ENCODE peak calls at places on chromosomes 2 and 18, in seven cellular contexts. One of them, this sample, is unnamed.
A peak's percentile ranks its signal among the peaks of the same experiment; 100 is the strongest.

GRCh38 chr2:24491626-24492282 is 700 bp downstream of the NCOA1 start:
- DNase-seq in NCI-H2029: no peak
- DNase-seq in bronchial epithelial cell: no peak
- DNase-seq in adrenal gland: peak; percentile 67
- DNase-seq in stimulated activated CD4-positive, alpha-beta T cell treated with anti-CD3 and anti-CD28 coated beads, Interleukin-4, amount 100 ng/mL, for 4 hours: peak; percentile 54
- DNase-seq in KBM-7: peak; percentile 70
- DNase-seq in NCI-H1105 treated with DMSO at 0.1 percent for 48 hours: peak; percentile 51
- DNase-seq in this sample: peak; percentile 71

GRCh38 chr2:122736279-122736678 is 980.8 kb downstream of the TSN start:
- DNase-seq in NCI-H2029: peak; percentile 83
- DNase-seq in bronchial epithelial cell: peak; percentile 37
- DNase-seq in adrenal gland: no peak
- DNase-seq in stimulated activated CD4-positive, alpha-beta T cell treated with anti-CD3 and anti-CD28 coated beads, Interleukin-4, amount 100 ng/mL, for 4 hours: no peak
- DNase-seq in KBM-7: peak; percentile 85
- DNase-seq in NCI-H1105 treated with DMSO at 0.1 percent for 48 hours: peak; percentile 27
- DNase-seq in this sample: no peak

GRCh38 chr2:17591846-17592245 is 51.4 kb downstream of the VSNL1 start:
- DNase-seq in NCI-H2029: no peak
- DNase-seq in bronchial epithelial cell: no peak
- DNase-seq in adrenal gland: no peak
- DNase-seq in stimulated activated CD4-positive, alpha-beta T cell treated with anti-CD3 and anti-CD28 coated beads, Interleukin-4, amount 100 ng/mL, for 4 hours: no peak
- DNase-seq in KBM-7: no peak
- DNase-seq in NCI-H1105 treated with DMSO at 0.1 percent for 48 hours: peak; percentile 11
- DNase-seq in this sample: no peak

GRCh38 chr2:40511661-40512213 is 59.8 kb upstream of the SLC8A1 start:
- DNase-seq in NCI-H2029: no peak
- DNase-seq in bronchial epithelial cell: no peak
- DNase-seq in adrenal gland: no peak
- DNase-seq in stimulated activated CD4-positive, alpha-beta T cell treated with anti-CD3 and anti-CD28 coated beads, Interleukin-4, amount 100 ng/mL, for 4 hours: no peak
- DNase-seq in KBM-7: peak; percentile 8
- DNase-seq in NCI-H1105 treated with DMSO at 0.1 percent for 48 hours: no peak
- DNase-seq in this sample: no peak

GRCh38 chr2:217785544-217786045 is 217.2 kb downstream of the TNS1 start:
- DNase-seq in NCI-H2029: peak; percentile 12
- DNase-seq in bronchial epithelial cell: peak; percentile 51
- DNase-seq in adrenal gland: peak; percentile 79
- DNase-seq in stimulated activated CD4-positive, alpha-beta T cell treated with anti-CD3 and anti-CD28 coated beads, Interleukin-4, amount 100 ng/mL, for 4 hours: peak; percentile 47
- DNase-seq in KBM-7: peak; percentile 89
- DNase-seq in NCI-H1105 treated with DMSO at 0.1 percent for 48 hours: peak; percentile 54
- DNase-seq in this sample: peak; percentile 88

GRCh38 chr2:105517814-105518705 is 119.2 kb upstream of the FHL2 start:
- DNase-seq in NCI-H2029: peak; percentile 8
- DNase-seq in bronchial epithelial cell: no peak
- DNase-seq in adrenal gland: peak; percentile 49
- DNase-seq in stimulated activated CD4-positive, alpha-beta T cell treated with anti-CD3 and anti-CD28 coated beads, Interleukin-4, amount 100 ng/mL, for 4 hours: no peak
- DNase-seq in KBM-7: no peak
- DNase-seq in NCI-H1105 treated with DMSO at 0.1 percent for 48 hours: no peak
- DNase-seq in this sample: no peak

GRCh38 chr18:57802166-57802868 is 798 bp downstream of the ATP8B1 start:
- DNase-seq in NCI-H2029: no peak
- DNase-seq in bronchial epithelial cell: no peak
- DNase-seq in adrenal gland: peak; percentile 43
- DNase-seq in stimulated activated CD4-positive, alpha-beta T cell treated with anti-CD3 and anti-CD28 coated beads, Interleukin-4, amount 100 ng/mL, for 4 hours: no peak
- DNase-seq in KBM-7: no peak
- DNase-seq in NCI-H1105 treated with DMSO at 0.1 percent for 48 hours: peak; percentile 42
- DNase-seq in this sample: no peak

GRCh38 chr2:44083054-44083453 is 85.6 kb upstream of the PPM1B start:
- DNase-seq in NCI-H2029: no peak
- DNase-seq in bronchial epithelial cell: no peak
- DNase-seq in adrenal gland: no peak
- DNase-seq in stimulated activated CD4-positive, alpha-beta T cell treated with anti-CD3 and anti-CD28 coated beads, Interleukin-4, amount 100 ng/mL, for 4 hours: no peak
- DNase-seq in KBM-7: no peak
- DNase-seq in NCI-H1105 treated with DMSO at 0.1 percent for 48 hours: no peak
- DNase-seq in this sample: no peak

GRCh38 chr2:222862915-222863544 is 2.2 kb downstream of the ACSL3 start:
- DNase-seq in NCI-H2029: no peak
- DNase-seq in bronchial epithelial cell: peak; percentile 25
- DNase-seq in adrenal gland: no peak
- DNase-seq in stimulated activated CD4-positive, alpha-beta T cell treated with anti-CD3 and anti-CD28 coated beads, Interleukin-4, amount 100 ng/mL, for 4 hours: no peak
- DNase-seq in KBM-7: no peak
- DNase-seq in NCI-H1105 treated with DMSO at 0.1 percent for 48 hours: no peak
- DNase-seq in this sample: no peak

GRCh38 chr18:30150466-30151019 is 892.0 kb downstream of the DSC3 start:
- DNase-seq in NCI-H2029: no peak
- DNase-seq in bronchial epithelial cell: no peak
- DNase-seq in adrenal gland: no peak
- DNase-seq in stimulated activated CD4-positive, alpha-beta T cell treated with anti-CD3 and anti-CD28 coated beads, Interleukin-4, amount 100 ng/mL, for 4 hours: no peak
- DNase-seq in KBM-7: no peak
- DNase-seq in NCI-H1105 treated with DMSO at 0.1 percent for 48 hours: no peak
- DNase-seq in this sample: no peak

GRCh38 chr2:74513605-74514367 is 464 bp upstream of the TLX2 start:
- DNase-seq in NCI-H2029: no peak
- DNase-seq in bronchial epithelial cell: no peak
- DNase-seq in adrenal gland: no peak
- DNase-seq in stimulated activated CD4-positive, alpha-beta T cell treated with anti-CD3 and anti-CD28 coated beads, Interleukin-4, amount 100 ng/mL, for 4 hours: peak; percentile 25
- DNase-seq in KBM-7: no peak
- DNase-seq in NCI-H1105 treated with DMSO at 0.1 percent for 48 hours: peak; percentile 16
- DNase-seq in this sample: no peak

GRCh38 chr2:69196327-69197117 is 183.5 kb downstream of the ANTXR1 start:
- DNase-seq in NCI-H2029: no peak
- DNase-seq in bronchial epithelial cell: peak; percentile 34
- DNase-seq in adrenal gland: no peak
- DNase-seq in stimulated activated CD4-positive, alpha-beta T cell treated with anti-CD3 and anti-CD28 coated beads, Interleukin-4, amount 100 ng/mL, for 4 hours: no peak
- DNase-seq in KBM-7: no peak
- DNase-seq in NCI-H1105 treated with DMSO at 0.1 percent for 48 hours: no peak
- DNase-seq in this sample: no peak

GRCh38 chr18:45316127-45316526 is 299.1 kb upstream of the SLC14A2 start:
- DNase-seq in NCI-H2029: no peak
- DNase-seq in bronchial epithelial cell: no peak
- DNase-seq in adrenal gland: no peak
- DNase-seq in stimulated activated CD4-positive, alpha-beta T cell treated with anti-CD3 and anti-CD28 coated beads, Interleukin-4, amount 100 ng/mL, for 4 hours: no peak
- DNase-seq in KBM-7: no peak
- DNase-seq in NCI-H1105 treated with DMSO at 0.1 percent for 48 hours: no peak
- DNase-seq in this sample: no peak

GRCh38 chr2:30339071-30339470 is 107.7 kb downstream of the LBH start:
- DNase-seq in NCI-H2029: no peak
- DNase-seq in bronchial epithelial cell: no peak
- DNase-seq in adrenal gland: no peak
- DNase-seq in stimulated activated CD4-positive, alpha-beta T cell treated with anti-CD3 and anti-CD28 coated beads, Interleukin-4, amount 100 ng/mL, for 4 hours: no peak
- DNase-seq in KBM-7: no peak
- DNase-seq in NCI-H1105 treated with DMSO at 0.1 percent for 48 hours: no peak
- DNase-seq in this sample: no peak

GRCh38 chr2:136378712-136379595 is 261.0 kb upstream of the CXCR4 start:
- DNase-seq in NCI-H2029: peak; percentile 29
- DNase-seq in bronchial epithelial cell: peak; percentile 53
- DNase-seq in adrenal gland: peak; percentile 67
- DNase-seq in stimulated activated CD4-positive, alpha-beta T cell treated with anti-CD3 and anti-CD28 coated beads, Interleukin-4, amount 100 ng/mL, for 4 hours: peak; percentile 70
- DNase-seq in KBM-7: peak; percentile 75
- DNase-seq in NCI-H1105 treated with DMSO at 0.1 percent for 48 hours: peak; percentile 64
- DNase-seq in this sample: no peak

GRCh38 chr2:176085120-176085788 is 1.5 kb upstream of the EVX2 start:
- DNase-seq in NCI-H2029: no peak
- DNase-seq in bronchial epithelial cell: no peak
- DNase-seq in adrenal gland: no peak
- DNase-seq in stimulated activated CD4-positive, alpha-beta T cell treated with anti-CD3 and anti-CD28 coated beads, Interleukin-4, amount 100 ng/mL, for 4 hours: no peak
- DNase-seq in KBM-7: no peak
- DNase-seq in NCI-H1105 treated with DMSO at 0.1 percent for 48 hours: no peak
- DNase-seq in this sample: no peak

GRCh38 chr2:28958689-28959088 is 22.4 kb upstream of the TOGARAM2 start:
- DNase-seq in NCI-H2029: peak; percentile 9
- DNase-seq in bronchial epithelial cell: peak; percentile 63
- DNase-seq in adrenal gland: peak; percentile 49
- DNase-seq in stimulated activated CD4-positive, alpha-beta T cell treated with anti-CD3 and anti-CD28 coated beads, Interleukin-4, amount 100 ng/mL, for 4 hours: no peak
- DNase-seq in KBM-7: peak; percentile 86
- DNase-seq in NCI-H1105 treated with DMSO at 0.1 percent for 48 hours: peak; percentile 59
- DNase-seq in this sample: peak; percentile 56

GRCh38 chr2:23588106-23588505 is 203.1 kb downstream of the KLHL29 start:
- DNase-seq in NCI-H2029: no peak
- DNase-seq in bronchial epithelial cell: no peak
- DNase-seq in adrenal gland: no peak
- DNase-seq in stimulated activated CD4-positive, alpha-beta T cell treated with anti-CD3 and anti-CD28 coated beads, Interleukin-4, amount 100 ng/mL, for 4 hours: no peak
- DNase-seq in KBM-7: no peak
- DNase-seq in NCI-H1105 treated with DMSO at 0.1 percent for 48 hours: no peak
- DNase-seq in this sample: no peak

This sample was measured in 8988T.